ENCODE peak calls at places on chromosome 12, in ten cellular contexts. One of them, this sample, is unnamed.
A peak's percentile ranks its signal among the peaks of the same experiment; 100 is the strongest.

GRCh38 chr12:12474931-12475485 is 87.7 kb downstream of the DUSP16 start:
- DNase-seq in mesendoderm: no peak
- DNase-seq in endodermal cell: no peak
- DNase-seq in cardiac muscle cell: no peak
- DNase-seq in RWPE1: no peak
- DNase-seq in MM.1S: no peak
- DNase-seq in small intestine: peak; percentile 47
- DNase-seq in pancreas: no peak
- DNase-seq in fibroblast of lung: peak; percentile 32
- DNase-seq in IMR-90: peak; percentile 43
- DNase-seq in this sample: no peak

GRCh38 chr12:51910168-51910567 is 2.9 kb downstream of the ACVRL1 start:
- DNase-seq in mesendoderm: no peak
- DNase-seq in endodermal cell: no peak
- DNase-seq in cardiac muscle cell: no peak
- DNase-seq in RWPE1: no peak
- DNase-seq in MM.1S: no peak
- DNase-seq in small intestine: no peak
- DNase-seq in pancreas: no peak
- DNase-seq in fibroblast of lung: no peak
- DNase-seq in IMR-90: no peak
- DNase-seq in this sample: no peak

GRCh38 chr12:68609955-68610434 is 704 bp upstream of the RAP1B start:
- DNase-seq in mesendoderm: no peak
- DNase-seq in endodermal cell: no peak
- DNase-seq in cardiac muscle cell: peak; percentile 4
- DNase-seq in RWPE1: no peak
- DNase-seq in MM.1S: peak; percentile 57
- DNase-seq in small intestine: peak; percentile 19
- DNase-seq in pancreas: peak; percentile 37
- DNase-seq in fibroblast of lung: peak; percentile 54
- DNase-seq in IMR-90: peak; percentile 30
- DNase-seq in this sample: no peak

GRCh38 chr12:13390381-13390856 is 193.9 kb downstream of the EMP1 start:
- DNase-seq in mesendoderm: no peak
- DNase-seq in endodermal cell: no peak
- DNase-seq in cardiac muscle cell: no peak
- DNase-seq in RWPE1: peak; percentile 83
- DNase-seq in MM.1S: no peak
- DNase-seq in small intestine: peak; percentile 97
- DNase-seq in pancreas: peak; percentile 94
- DNase-seq in fibroblast of lung: peak; percentile 69
- DNase-seq in IMR-90: peak; percentile 1
- DNase-seq in this sample: peak; percentile 83

GRCh38 chr12:737117-737739 is 15.2 kb upstream of the WNK1 start:
- DNase-seq in mesendoderm: no peak
- DNase-seq in endodermal cell: no peak
- DNase-seq in cardiac muscle cell: no peak
- DNase-seq in RWPE1: no peak
- DNase-seq in MM.1S: no peak
- DNase-seq in small intestine: peak; percentile 95
- DNase-seq in pancreas: no peak
- DNase-seq in fibroblast of lung: no peak
- DNase-seq in IMR-90: no peak
- DNase-seq in this sample: no peak

GRCh38 chr12:68225576-68226476 is at the start of gene IL26:
- DNase-seq in mesendoderm: no peak
- DNase-seq in endodermal cell: no peak
- DNase-seq in cardiac muscle cell: no peak
- DNase-seq in RWPE1: no peak
- DNase-seq in MM.1S: no peak
- DNase-seq in small intestine: no peak
- DNase-seq in pancreas: no peak
- DNase-seq in fibroblast of lung: no peak
- DNase-seq in IMR-90: no peak
- DNase-seq in this sample: no peak

GRCh38 chr12:14716848-14717444 is 20.5 kb upstream of the GUCY2C start:
- DNase-seq in mesendoderm: peak; percentile 93
- DNase-seq in endodermal cell: peak; percentile 91
- DNase-seq in cardiac muscle cell: peak; percentile 32
- DNase-seq in RWPE1: peak; percentile 12
- DNase-seq in MM.1S: peak; percentile 36
- DNase-seq in small intestine: peak; percentile 81
- DNase-seq in pancreas: peak; percentile 20
- DNase-seq in fibroblast of lung: peak; percentile 36
- DNase-seq in IMR-90: peak; percentile 37
- DNase-seq in this sample: no peak

GRCh38 chr12:50166776-50167025 is 468 bp downstream of the CERS5 start:
- DNase-seq in mesendoderm: no peak
- DNase-seq in endodermal cell: no peak
- DNase-seq in cardiac muscle cell: no peak
- DNase-seq in RWPE1: no peak
- DNase-seq in MM.1S: no peak
- DNase-seq in small intestine: no peak
- DNase-seq in pancreas: peak; percentile 40
- DNase-seq in fibroblast of lung: peak; percentile 52
- DNase-seq in IMR-90: no peak
- DNase-seq in this sample: peak; percentile 32

GRCh38 chr12:128966411-128966810 is 113.1 kb downstream of the GLT1D1 start:
- DNase-seq in mesendoderm: no peak
- DNase-seq in endodermal cell: no peak
- DNase-seq in cardiac muscle cell: no peak
- DNase-seq in RWPE1: no peak
- DNase-seq in MM.1S: no peak
- DNase-seq in small intestine: no peak
- DNase-seq in pancreas: no peak
- DNase-seq in fibroblast of lung: no peak
- DNase-seq in IMR-90: no peak
- DNase-seq in this sample: no peak

GRCh38 chr12:76688001-76688400 is 75.9 kb upstream of the ZDHHC17 start:
- DNase-seq in mesendoderm: no peak
- DNase-seq in endodermal cell: no peak
- DNase-seq in cardiac muscle cell: no peak
- DNase-seq in RWPE1: no peak
- DNase-seq in MM.1S: no peak
- DNase-seq in small intestine: no peak
- DNase-seq in pancreas: no peak
- DNase-seq in fibroblast of lung: peak; percentile 64
- DNase-seq in IMR-90: peak; percentile 51
- DNase-seq in this sample: no peak

DNA sequence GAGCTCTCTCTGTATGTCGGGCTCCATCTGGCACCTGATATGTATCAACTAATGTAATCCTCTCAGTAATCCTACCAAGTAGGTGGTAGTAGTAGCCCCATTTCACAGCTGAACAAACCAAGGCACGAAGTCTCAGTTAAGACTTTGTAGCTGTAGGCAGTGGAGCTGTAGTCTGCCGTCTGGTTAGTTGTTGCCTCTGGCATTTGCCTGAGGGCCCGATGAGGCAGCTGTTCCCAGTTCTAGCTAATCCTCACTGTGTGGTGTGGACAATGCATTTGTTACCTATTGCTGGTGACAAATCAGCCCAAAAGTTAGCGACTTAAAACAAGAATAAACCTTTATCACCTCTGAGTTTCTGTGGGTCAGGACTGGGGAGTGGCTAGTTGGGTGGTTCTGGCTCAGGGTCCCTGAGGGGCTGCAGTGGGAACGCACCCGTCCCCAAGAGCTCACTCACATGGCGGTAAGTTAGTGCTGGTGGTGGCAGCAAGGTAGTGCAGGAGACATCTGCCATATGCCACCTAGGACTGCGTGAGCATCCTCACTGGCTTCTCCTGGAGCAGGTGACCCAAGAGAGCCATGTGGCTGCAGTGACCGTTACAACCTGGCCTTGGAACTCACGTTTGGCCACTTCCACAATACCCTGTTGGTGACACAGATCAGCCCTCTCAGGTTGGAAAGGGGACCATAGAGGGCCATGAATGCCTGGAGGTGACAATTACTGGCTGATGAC is 5.6 kb downstream of the AACS start:
- DNase-seq in mesendoderm: no peak
- DNase-seq in endodermal cell: no peak
- DNase-seq in cardiac muscle cell: no peak
- DNase-seq in RWPE1: no peak
- DNase-seq in MM.1S: no peak
- DNase-seq in small intestine: no peak
- DNase-seq in pancreas: no peak
- DNase-seq in fibroblast of lung: no peak
- DNase-seq in IMR-90: no peak
- DNase-seq in this sample: no peak
- H3K27ac ChIP-seq in mesendoderm: no peak overlapping the region
- H3K27ac ChIP-seq in endodermal cell: no peak overlapping the region
- H3K27ac ChIP-seq in cardiac muscle cell: no peak overlapping the region
- H3K27ac ChIP-seq in RWPE1: peak overlapping the region; percentile 16
- H3K27ac ChIP-seq in MM.1S: no peak overlapping the region
- H3K27ac ChIP-seq in small intestine: no peak overlapping the region
- H3K27ac ChIP-seq in pancreas: no peak overlapping the region
- H3K27ac ChIP-seq in fibroblast of lung: no peak overlapping the region
- H3K27ac ChIP-seq in IMR-90: no peak overlapping the region
- H3K27ac ChIP-seq in this sample: no peak overlapping the region

GRCh38 chr12:26090853-26091510 is 33.9 kb downstream of the BHLHE41 start:
- DNase-seq in mesendoderm: peak; percentile 63
- DNase-seq in endodermal cell: no peak
- DNase-seq in cardiac muscle cell: peak; percentile 11
- DNase-seq in RWPE1: peak; percentile 41
- DNase-seq in MM.1S: no peak
- DNase-seq in small intestine: no peak
- DNase-seq in pancreas: no peak
- DNase-seq in fibroblast of lung: peak; percentile 72
- DNase-seq in IMR-90: peak; percentile 12
- DNase-seq in this sample: no peak

GRCh38 chr12:26092706-26093105 is 32.1 kb downstream of the BHLHE41 start:
- DNase-seq in mesendoderm: no peak
- DNase-seq in endodermal cell: no peak
- DNase-seq in cardiac muscle cell: no peak
- DNase-seq in RWPE1: no peak
- DNase-seq in MM.1S: peak; percentile 67
- DNase-seq in small intestine: no peak
- DNase-seq in pancreas: no peak
- DNase-seq in fibroblast of lung: peak; percentile 61
- DNase-seq in IMR-90: peak; percentile 46
- DNase-seq in this sample: no peak

GRCh38 chr12:26091837-26092236 is 33.0 kb downstream of the BHLHE41 start:
- DNase-seq in mesendoderm: peak; percentile 59
- DNase-seq in endodermal cell: peak; percentile 76
- DNase-seq in cardiac muscle cell: peak; percentile 32
- DNase-seq in RWPE1: no peak
- DNase-seq in MM.1S: no peak
- DNase-seq in small intestine: no peak
- DNase-seq in pancreas: no peak
- DNase-seq in fibroblast of lung: no peak
- DNase-seq in IMR-90: no peak
- DNase-seq in this sample: no peak

GRCh38 chr12:26088999-26089398 is 35.8 kb downstream of the BHLHE41 start:
- DNase-seq in mesendoderm: no peak
- DNase-seq in endodermal cell: no peak
- DNase-seq in cardiac muscle cell: no peak
- DNase-seq in RWPE1: no peak
- DNase-seq in MM.1S: peak; percentile 94
- DNase-seq in small intestine: no peak
- DNase-seq in pancreas: no peak
- DNase-seq in fibroblast of lung: no peak
- DNase-seq in IMR-90: peak; percentile 13
- DNase-seq in this sample: no peak
- H3K27ac ChIP-seq in mesendoderm: no peak overlapping the region
- H3K27ac ChIP-seq in endodermal cell: no peak overlapping the region
- H3K27ac ChIP-seq in cardiac muscle cell: no peak overlapping the region
- H3K27ac ChIP-seq in RWPE1: no peak overlapping the region
- H3K27ac ChIP-seq in MM.1S: peak overlapping the region; percentile 70
- H3K27ac ChIP-seq in small intestine: no peak overlapping the region
- H3K27ac ChIP-seq in pancreas: no peak overlapping the region
- H3K27ac ChIP-seq in fibroblast of lung: no peak overlapping the region
- H3K27ac ChIP-seq in IMR-90: no peak overlapping the region
- H3K27ac ChIP-seq in this sample: no peak overlapping the region

DNA sequence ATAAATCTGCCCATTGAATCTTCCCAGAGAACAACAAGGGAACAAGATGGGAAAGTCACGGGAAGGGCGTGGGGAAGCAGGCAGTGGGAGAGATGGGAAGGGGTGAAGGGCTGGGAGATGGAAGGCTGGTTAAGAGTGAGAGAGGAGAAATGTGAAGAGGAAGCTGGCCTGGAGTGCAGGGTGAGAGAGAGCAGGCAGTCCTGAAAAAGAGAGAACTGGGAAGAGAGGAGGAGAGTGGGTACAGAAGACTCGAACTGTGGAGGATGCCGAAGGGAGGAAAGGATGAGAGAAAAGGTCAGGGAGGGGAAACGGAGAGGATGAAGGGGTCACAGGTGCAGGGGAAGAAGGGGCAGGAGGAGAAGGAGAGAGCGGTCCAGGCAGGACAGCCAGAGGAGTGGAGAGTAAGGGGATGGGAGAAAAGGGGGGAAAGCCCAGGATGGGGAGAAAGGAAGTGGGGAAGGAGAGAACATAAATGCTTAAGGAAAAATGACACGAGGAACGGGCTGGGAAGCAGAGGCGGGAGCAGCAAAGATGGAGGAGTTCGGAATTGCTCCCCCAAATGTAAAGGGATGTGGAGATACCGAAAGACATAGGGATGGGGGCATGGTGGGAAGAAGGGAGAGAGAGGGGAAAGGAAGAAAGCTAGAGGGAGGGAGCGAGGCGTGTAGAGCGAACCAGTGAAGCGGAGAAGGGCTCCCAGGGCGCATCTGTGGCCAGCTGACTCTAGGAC is 1.2 kb downstream of the PIANP start:
- DNase-seq in mesendoderm: no peak
- DNase-seq in endodermal cell: peak; percentile 59
- DNase-seq in cardiac muscle cell: no peak
- DNase-seq in RWPE1: no peak
- DNase-seq in MM.1S: no peak
- DNase-seq in small intestine: no peak
- DNase-seq in pancreas: no peak
- DNase-seq in fibroblast of lung: no peak
- DNase-seq in IMR-90: no peak
- DNase-seq in this sample: no peak
- H3K27ac ChIP-seq in mesendoderm: no peak overlapping the region
- H3K27ac ChIP-seq in endodermal cell: no peak overlapping the region
- H3K27ac ChIP-seq in cardiac muscle cell: no peak overlapping the region
- H3K27ac ChIP-seq in RWPE1: no peak overlapping the region
- H3K27ac ChIP-seq in MM.1S: no peak overlapping the region
- H3K27ac ChIP-seq in small intestine: no peak overlapping the region
- H3K27ac ChIP-seq in pancreas: no peak overlapping the region
- H3K27ac ChIP-seq in fibroblast of lung: no peak overlapping the region
- H3K27ac ChIP-seq in IMR-90: peak overlapping the region; percentile 1
- H3K27ac ChIP-seq in this sample: no peak overlapping the region

DNA sequence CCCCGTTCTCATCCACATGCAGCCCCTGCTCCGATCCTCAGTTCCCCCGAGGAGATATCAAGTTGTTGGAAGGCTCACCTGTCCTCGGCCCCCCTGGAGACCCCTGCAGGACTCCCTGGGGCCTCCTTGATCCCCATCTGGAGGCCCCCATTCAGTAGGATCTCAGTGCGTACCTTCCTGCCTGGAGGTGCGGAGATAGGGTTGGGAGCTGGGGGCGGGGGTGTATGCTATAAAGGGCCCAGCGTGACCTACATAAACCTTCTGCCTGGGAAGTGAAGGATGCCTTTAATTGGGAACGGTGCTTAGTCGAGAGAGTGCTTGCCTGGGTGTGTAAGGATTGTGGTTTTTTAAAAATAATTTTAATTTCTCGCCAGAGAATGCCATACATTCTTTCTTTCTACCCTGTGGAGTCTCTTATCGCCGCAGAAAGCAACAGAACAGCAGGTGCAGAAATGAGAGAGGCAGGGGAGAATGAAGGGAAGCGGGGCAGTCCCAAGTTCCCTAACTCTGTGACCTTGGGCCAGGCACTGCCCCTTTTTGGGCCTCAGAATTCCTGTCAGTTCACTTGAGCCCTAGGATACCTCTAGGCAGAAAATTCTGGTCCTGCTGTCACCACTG is 153.7 kb downstream of the TSPAN9 start:
- DNase-seq in mesendoderm: no peak
- DNase-seq in endodermal cell: no peak
- DNase-seq in cardiac muscle cell: no peak
- DNase-seq in RWPE1: no peak
- DNase-seq in MM.1S: no peak
- DNase-seq in small intestine: no peak
- DNase-seq in pancreas: no peak
- DNase-seq in fibroblast of lung: peak; percentile 40
- DNase-seq in IMR-90: no peak
- DNase-seq in this sample: no peak
- H3K27ac ChIP-seq in mesendoderm: no peak overlapping the region
- H3K27ac ChIP-seq in endodermal cell: no peak overlapping the region
- H3K27ac ChIP-seq in cardiac muscle cell: peak overlapping the region; percentile 66
- H3K27ac ChIP-seq in RWPE1: no peak overlapping the region
- H3K27ac ChIP-seq in MM.1S: no peak overlapping the region
- H3K27ac ChIP-seq in small intestine: no peak overlapping the region
- H3K27ac ChIP-seq in pancreas: no peak overlapping the region
- H3K27ac ChIP-seq in fibroblast of lung: no peak overlapping the region
- H3K27ac ChIP-seq in IMR-90: no peak overlapping the region
- H3K27ac ChIP-seq in this sample: peak overlapping the region; percentile 96

This sample was measured in left ventricle myocardium inferior.